ENCODE peak calls at places on chromosome 20, in four cellular contexts. B is Peyer's patch, D is astrocyte of the spinal cord, L is fibroblast of pulmonary artery. S is an unnamed sample.

GRCh38 chr20:50218987-50219435 is 28.4 kb downstream of the CEBPB start:
- DNase-seq in B (no peak), D (no peak), L (peak), S (no peak)

GRCh38 chr20:50260480-50261221 is 70.0 kb downstream of the CEBPB start:
- DNase-seq in B (no peak), D (no peak), L (no peak), S (no peak)

GRCh38 chr20:34532320-34532719 is 16.1 kb downstream of the DYNLRB1 start:
- DNase-seq in B (peak), D (no peak), L (no peak), S (no peak)

GRCh38 chr20:58075565-58075964 is 152.9 kb downstream of the ANKRD60 start:
- DNase-seq in B (peak), D (no peak), L (no peak), S (no peak)

GRCh38 chr20:51807864-51808263 is 5.5 kb upstream of the SALL4 start:
- DNase-seq in B (no peak), D (no peak), L (no peak), S (no peak)

GRCh38 chr20:47535088-47535487 is 33.4 kb downstream of the NCOA3 start:
- DNase-seq in B (no peak), D (no peak), L (no peak), S (no peak)

GRCh38 chr20:33793011-33793931 is 17.9 kb upstream of the CHMP4B start:
- DNase-seq in B (no peak), D (peak), L (peak), S (no peak)

GRCh38 chr20:8244637-8245036 is 112.6 kb downstream of the PLCB1 start:
- DNase-seq in B (no peak), D (peak), L (peak), S (peak)

GRCh38 chr20:49397525-49397924 is 84.9 kb downstream of the KCNB1 start:
- DNase-seq in B (no peak), D (peak), L (peak), S (no peak)

GRCh38 chr20:36629719-36630340 is 16.2 kb downstream of the SLA2 start:
- DNase-seq in B (peak), D (no peak), L (no peak), S (no peak)

GRCh38 chr20:21147593-21147992 is 21.7 kb downstream of the KIZ start:
- DNase-seq in B (no peak), D (no peak), L (peak), S (no peak)

GRCh38 chr20:62006482-62006881 is 59.2 kb downstream of the TAF4 start:
- DNase-seq in B (no peak), D (no peak), L (no peak), S (no peak)
- TF ChIP-seq CTCF in B (no peak), D (no peak), L (no peak), S (no peak)

GRCh38 chr20:62688855-62689460 is 19.7 kb upstream of the NTSR1 start:
- DNase-seq in B (no peak), D (peak), L (no peak), S (peak)
- TF ChIP-seq CTCF in B (no peak), D (peak), L (peak), S (peak)

DNA sequence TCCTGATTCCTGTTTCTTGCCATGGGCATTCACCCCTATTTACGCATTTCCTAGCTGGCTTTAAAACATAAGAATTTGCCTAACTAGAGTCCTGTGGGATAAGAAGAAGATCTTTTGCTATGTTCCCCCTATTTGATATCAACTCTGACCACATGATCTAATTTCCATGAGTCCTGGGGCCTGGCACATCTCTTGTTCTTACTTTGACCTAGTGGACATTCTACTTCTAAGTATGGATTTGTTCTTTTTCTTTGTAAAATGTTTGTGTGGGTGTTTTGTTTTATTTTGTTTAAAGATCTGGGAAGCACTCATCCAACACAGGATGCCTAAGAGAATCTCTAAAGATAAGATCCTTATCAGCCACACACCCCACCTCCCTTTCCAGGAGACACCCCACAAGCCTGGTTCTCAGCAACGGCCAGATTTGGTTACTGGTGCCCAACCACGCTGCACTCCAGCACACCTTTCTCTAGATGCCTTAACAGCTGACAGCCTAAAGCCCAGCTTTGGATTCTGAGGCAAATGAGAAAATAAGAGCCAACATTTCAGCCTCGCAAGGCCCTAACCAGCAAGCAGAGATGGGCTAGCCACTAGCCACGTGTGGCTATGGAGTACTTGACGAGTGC is 74.7 kb downstream of the SLC23A2 start:
- DNase-seq in B (no peak), D (no peak), L (no peak), S (no peak)
- TF ChIP-seq CTCF in B (no peak), D (no peak), L (no peak), S (no peak)

DNA sequence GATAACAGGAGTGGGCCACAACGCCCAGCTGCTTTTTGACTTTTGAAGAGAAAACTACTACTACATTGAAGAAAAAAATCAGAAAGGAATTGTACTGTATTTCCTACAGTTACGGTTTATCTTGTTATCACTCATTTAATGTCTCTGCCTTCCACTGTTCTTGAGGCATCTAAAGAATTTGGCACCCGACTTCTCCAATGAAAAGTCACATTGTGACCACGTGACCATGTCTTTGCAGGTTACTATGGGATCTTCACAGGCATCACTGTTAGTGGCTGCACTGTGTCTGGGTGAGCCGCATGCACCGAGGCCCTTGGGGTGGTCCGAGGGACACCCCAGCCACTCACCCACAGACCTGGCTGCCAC is 26.8 kb downstream of the RRBP1 start:
- DNase-seq in B (no peak), D (no peak), L (peak), S (no peak)
- TF ChIP-seq CTCF in B (no peak), D (no peak), L (no peak), S (no peak)

GRCh38 chr20:62347445-62347844 is 19.7 kb downstream of the LAMA5 start:
- DNase-seq in B (no peak), D (no peak), L (no peak), S (no peak)

GRCh38 chr20:62349537-62350097 is 17.5 kb downstream of the LAMA5 start:
- DNase-seq in B (no peak), D (no peak), L (no peak), S (no peak)

GRCh38 chr20:62350098-62350628 is 16.9 kb downstream of the LAMA5 start:
- DNase-seq in B (peak), D (no peak), L (no peak), S (no peak)

GRCh38 chr20:62347151-62347404 is 20.0 kb downstream of the LAMA5 start:
- DNase-seq in B (no peak), D (no peak), L (no peak), S (no peak)

GRCh38 chr20:62348604-62349003 is 18.5 kb downstream of the LAMA5 start:
- DNase-seq in B (no peak), D (no peak), L (no peak), S (no peak)
- TF ChIP-seq CTCF in B (no peak), D (no peak), L (no peak), S (no peak)

S was measured in astrocyte of the cerebellum.